ENCODE peak calls at places on chromosomes 2 and 18, in eight cellular contexts. O is epithelial cell of esophagus; Z is nephron progenitor cell; B is MCF 10A; W is stimulated activated CD8-positive, alpha-beta memory T cell treated with anti-CD3 and anti-CD28 coated beads, Interleukin-15, amount 100 ng/mL, for 48 hours; S is ELF-1; H is fibroblast of the conjunctiva; M is activated T-cell treated with anti-CD3 and anti-CD28 coated beads for 4 hours. J is an unnamed sample.

GRCh38 chr18:9366126-9366714 is 31.6 kb downstream of the TWSG1 start:
- DNase-seq in M (no peak), H (no peak), W (no peak), B (peak), Z (peak), S (peak), O (peak), J (no peak)

GRCh38 chr18:63882333-63883141 is 5.0 kb upstream of the SERPINB2 start:
- DNase-seq in O (peak), Z (no peak), W (no peak), S (peak), M (no peak), B (peak), H (peak), J (no peak)

GRCh38 chr18:68314403-68314802 is 400.5 kb downstream of the TMX3 start:
- DNase-seq in B (no peak), W (no peak), S (no peak), H (no peak), M (no peak), O (no peak), Z (no peak), J (no peak)

GRCh38 chr2:39141346-39142011 is 20.6 kb upstream of the SOS1 start:
- DNase-seq in S (peak), W (no peak), O (no peak), H (no peak), Z (no peak), M (no peak), B (no peak), J (no peak)

GRCh38 chr2:64135421-64135820 is 8.8 kb downstream of the PELI1 start:
- DNase-seq in Z (no peak), B (no peak), S (no peak), H (no peak), W (no peak), M (no peak), O (no peak), J (no peak)

GRCh38 chr2:174902491-174903242 is 102.5 kb downstream of the CHN1 start:
- DNase-seq in B (no peak), Z (no peak), O (no peak), S (no peak), M (no peak), W (no peak), H (no peak), J (no peak)

GRCh38 chr2:43948370-43948769 is 47.4 kb downstream of the LRPPRC start:
- DNase-seq in M (no peak), S (no peak), B (peak), O (peak), Z (no peak), W (no peak), H (no peak), J (no peak)

GRCh38 chr18:28409811-28410210 is 232.9 kb upstream of the CDH2 start:
- DNase-seq in W (no peak), S (no peak), B (no peak), M (no peak), H (no peak), O (no peak), Z (no peak), J (no peak)

GRCh38 chr2:62217980-62218379 is 22.1 kb downstream of the B3GNT2 start:
- DNase-seq in S (no peak), W (no peak), O (no peak), H (no peak), B (peak), Z (no peak), M (no peak), J (no peak)

GRCh38 chr2:216717491-216717901 is 22.1 kb upstream of the IGFBP5 start:
- DNase-seq in M (no peak), H (no peak), Z (no peak), W (no peak), O (peak), S (peak), B (peak), J (no peak)

GRCh38 chr2:14577843-14578242 is 54.7 kb upstream of the LRATD1 start:
- DNase-seq in S (no peak), W (no peak), Z (no peak), M (no peak), O (peak), H (no peak), B (peak), J (no peak)

GRCh38 chr18:61755553-61755952 is 137.3 kb downstream of the RNF152 start:
- DNase-seq in O (peak), W (no peak), H (no peak), S (peak), B (no peak), Z (no peak), M (no peak), J (no peak)

GRCh38 chr2:240369725-240370585 is 65.5 kb upstream of the GPC1 start:
- DNase-seq in W (no peak), Z (no peak), B (peak), M (no peak), S (peak), O (peak), H (peak), J (no peak)

GRCh38 chr18:8029061-8029460 is 461.9 kb downstream of the PTPRM start:
- DNase-seq in Z (no peak), H (no peak), S (peak), B (no peak), W (no peak), O (no peak), M (no peak), J (no peak)

GRCh38 chr2:196291873-196292800 is 120.8 kb upstream of the STK17B start:
- DNase-seq in Z (no peak), O (peak), W (no peak), H (no peak), M (no peak), S (peak), B (peak), J (no peak)

GRCh38 chr2:55585451-55586079 is 31.9 kb downstream of the PPP4R3B start:
- DNase-seq in Z (no peak), B (peak), H (peak), S (no peak), M (no peak), W (no peak), O (peak), J (no peak)

GRCh38 chr18:69648486-69648885 is 247.8 kb downstream of the DOK6 start:
- DNase-seq in O (no peak), S (no peak), Z (no peak), H (no peak), B (peak), W (no peak), M (no peak), J (no peak)

GRCh38 chr2:102483086-102483485 is 10.1 kb downstream of the SLC9A4 start:
- DNase-seq in H (no peak), O (no peak), Z (no peak), B (no peak), M (no peak), S (no peak), W (no peak), J (no peak)

GRCh38 chr18:47215554-47216138 is 35.8 kb downstream of the SKOR2 start:
- DNase-seq in M (no peak), B (peak), H (peak), O (peak), S (peak), W (no peak), Z (peak), J (no peak)

GRCh38 chr18:58580078-58580477 is 48.8 kb downstream of the ALPK2 start:
- DNase-seq in M (no peak), Z (no peak), B (peak), W (no peak), O (no peak), S (no peak), H (no peak), J (no peak)

GRCh38 chr18:43563780-43564179 is 286.5 kb upstream of the SYT4 start:
- DNase-seq in H (peak), Z (peak), B (peak), S (peak), M (no peak), W (no peak), O (peak), J (no peak)

GRCh38 chr2:37827911-37828411 is 97.1 kb upstream of the RMDN2 start:
- DNase-seq in S (peak), M (no peak), O (peak), B (peak), H (peak), Z (no peak), W (no peak), J (no peak)

GRCh38 chr18:47931707-47932103 is 1.2 kb upstream of the SMAD2 start:
- DNase-seq in S (no peak), M (peak), O (peak), B (peak), W (no peak), Z (no peak), H (no peak), J (no peak)

GRCh38 chr2:103169856-103170255 is 408.0 kb downstream of the TMEM182 start:
- DNase-seq in W (no peak), H (no peak), O (no peak), S (no peak), Z (no peak), M (no peak), B (no peak), J (no peak)

GRCh38 chr2:201467666-201468065 is 16.1 kb downstream of the STRADB start:
- DNase-seq in Z (no peak), O (no peak), M (no peak), W (no peak), B (no peak), S (no peak), H (no peak), J (no peak)

J was measured in chondrocyte.